ENCODE peak calls at places on chromosomes 4 and X, in six cellular contexts. Y is amygdala; T is activated T-helper 1 cell treated with anti-CD3 and anti-CD28 coated beads, Interleukin-12 subunit alpha, Interleukin-12 subunit beta, Interleukin-2, Interleukin-4 antibody, amounts not matched to agents 30 ng/mL and 10 ng/mL and 1 ng/mL, durations not matched to agents 14 hours and 24 hours and 36 hours; J is naive thymus-derived CD8-positive, alpha-beta T cell; C is CMK; M is T1000. P is an unnamed sample.

GRCh38 chr4:147060171-147060931 is 114.7 kb upstream of the TTC29 start:
- DNase-seq in M (no peak), J (no peak), Y (no peak), C (no peak), T (no peak), P (peak; percentile 30)

GRCh38 chr4:7540216-7540615 is 105.5 kb upstream of the PSAPL1 start:
- DNase-seq in C (no peak), T (no peak), J (no peak), Y (no peak), M (peak; percentile 50), P (no peak)

GRCh38 chr4:56821394-56822263 is at the start of gene SPINK2:
- DNase-seq in Y (no peak), C (no peak), T (peak; percentile 44), M (no peak), J (peak; percentile 72), P (peak; percentile 6)

GRCh38 chr4:76194325-76194724 is 19.3 kb downstream of the SCARB2 start:
- DNase-seq in M (peak; percentile 2), T (no peak), C (no peak), Y (no peak), J (no peak), P (no peak)

GRCh38 chr4:101337688-101338087 is 9.6 kb downstream of the PPP3CA start:
- DNase-seq in M (no peak), Y (no peak), J (no peak), T (no peak), C (no peak), P (no peak)

GRCh38 chr4:613126-613525 is 12.2 kb upstream of the PDE6B start:
- DNase-seq in J (no peak), M (no peak), C (no peak), Y (no peak), T (no peak), P (no peak)

GRCh38 chr4:99832313-99832712 is 15.7 kb downstream of the DAPP1 start:
- DNase-seq in M (no peak), T (no peak), Y (no peak), C (no peak), J (no peak), P (no peak)

GRCh38 chrX:149759824-149760223 is 14.0 kb upstream of the HSFX1 start:
- DNase-seq in M (no peak), Y (no peak), T (no peak), C (no peak), J (no peak), P (no peak)

GRCh38 chrX:155874571-155875244 is 6.4 kb upstream of the VAMP7 start:
- DNase-seq in C (no peak), Y (no peak), J (no peak), T (no peak), M (no peak), P (no peak)

GRCh38 chr4:66097271-66097670 is 427.0 kb upstream of the EPHA5 start:
- DNase-seq in J (no peak), C (no peak), Y (no peak), T (no peak), M (no peak), P (no peak)

GRCh38 chrX:109914114-109914849 is 88.6 kb upstream of the TMEM164 start:
- DNase-seq in Y (no peak), M (no peak), J (no peak), T (no peak), C (no peak), P (no peak)

GRCh38 chrX:47093248-47093647 is 15.0 kb downstream of the RGN start:
- DNase-seq in M (no peak), C (no peak), J (no peak), T (no peak), Y (no peak), P (peak; percentile 37)

GRCh38 chrX:13607996-13608365 is 38.6 kb downstream of the EGFL6 start:
- DNase-seq in M (no peak), T (no peak), Y (no peak), C (no peak), J (no peak), P (no peak)

GRCh38 chrX:18875256-18875878 is 108.5 kb downstream of the PHKA2 start:
- DNase-seq in Y (no peak), M (no peak), T (no peak), J (no peak), C (no peak), P (no peak)

GRCh38 chr4:107896158-107896645 is 35.1 kb upstream of the CYP2U1 start:
- DNase-seq in J (no peak), T (no peak), C (no peak), M (peak; percentile 52), Y (no peak), P (no peak)

GRCh38 chr4:140603286-140603685 is 34.5 kb upstream of the UCP1 start:
- DNase-seq in T (no peak), M (no peak), Y (no peak), J (no peak), C (no peak), P (no peak)

GRCh38 chr4:94014484-94015136 is 186.1 kb downstream of the ATOH1 start:
- DNase-seq in J (no peak), Y (no peak), T (no peak), C (no peak), M (no peak), P (no peak)

GRCh38 chr4:7112656-7113055 is 44.8 kb upstream of the GRPEL1 start:
- DNase-seq in C (no peak), M (no peak), Y (no peak), J (no peak), T (no peak), P (no peak)

GRCh38 chr4:163353054-163353453 is 9.4 kb downstream of the NPY5R start:
- DNase-seq in Y (no peak), C (no peak), T (no peak), M (no peak), J (no peak), P (no peak)

GRCh38 chrX:17859609-17860178 is 1.4 kb downstream of the RAI2 start:
- DNase-seq in C (no peak), Y (no peak), J (peak; percentile 59), M (no peak), T (no peak), P (no peak)

GRCh38 chr4:177385576-177386320 is 56.5 kb downstream of the AGA start:
- DNase-seq in Y (no peak), T (no peak), M (no peak), C (no peak), J (no peak), P (no peak)

GRCh38 chrX:11257290-11257689 is 35.9 kb upstream of the AMELX start:
- DNase-seq in C (no peak), Y (no peak), J (no peak), T (no peak), M (no peak), P (no peak)

GRCh38 chrX:71081348-71082148 is 13.4 kb upstream of the SNX12 start:
- DNase-seq in C (no peak), J (no peak), T (no peak), M (no peak), Y (no peak), P (no peak)

GRCh38 chr4:38233727-38234478 is 273.7 kb downstream of the PTTG2 start:
- DNase-seq in J (no peak), T (no peak), M (no peak), C (no peak), Y (no peak), P (no peak)

P was measured in Ammon's horn.